ENCODE peak calls at places on chromosomes 1 and 21, in nine cellular contexts. A, K, R, Z, P, I, H, W and U are unnamed samples.

GRCh38 chr1:206784471-206784903 is 12.2 kb upstream of the IL10 start:
- DNase-seq in Z (no peak), R (peak), W (no peak), H (no peak), P (no peak), A (no peak), K (no peak), I (peak), U (no peak)

GRCh38 chr1:208175508-208175895 is 68.7 kb downstream of the PLXNA2 start:
- DNase-seq in P (no peak), K (no peak), H (no peak), W (no peak), R (no peak), I (no peak), A (no peak), Z (no peak), U (no peak)

GRCh38 chr1:20124451-20125057 is 5.2 kb upstream of the PLA2G2D start:
- DNase-seq in P (peak), A (peak), W (no peak), H (peak), K (peak), Z (no peak), R (no peak), I (peak), U (no peak)

GRCh38 chr1:113459279-113459678 is 69.0 kb downstream of the MAGI3 start:
- DNase-seq in R (no peak), W (no peak), Z (no peak), K (no peak), I (no peak), A (no peak), P (peak), H (no peak), U (no peak)

GRCh38 chr1:60063561-60063960 is 10.0 kb downstream of the C1orf87 start:
- DNase-seq in K (no peak), R (no peak), Z (no peak), H (no peak), A (no peak), I (no peak), P (no peak), W (no peak), U (no peak)

GRCh38 chr1:204980870-204981405 is 62.1 kb upstream of the CNTN2 start:
- DNase-seq in A (no peak), H (no peak), Z (no peak), R (no peak), K (no peak), I (no peak), W (no peak), P (no peak), U (no peak)

GRCh38 chr1:42221952-42222606 is 57.5 kb upstream of the GUCA2A start:
- DNase-seq in H (no peak), R (no peak), A (no peak), P (peak), I (no peak), W (no peak), K (no peak), Z (no peak), U (no peak)

GRCh38 chr1:236103646-236104218 is 38.6 kb upstream of the GPR137B start:
- DNase-seq in R (no peak), I (no peak), K (peak), P (peak), A (peak), Z (peak), H (peak), W (peak), U (no peak)

GRCh38 chr1:50595874-50596273 is 172.6 kb upstream of the DMRTA2 start:
- DNase-seq in P (no peak), H (no peak), K (no peak), Z (no peak), R (no peak), I (no peak), A (no peak), W (no peak), U (no peak)

GRCh38 chr1:27658951-27659496 is 13.0 kb downstream of the IFI6 start:
- DNase-seq in K (no peak), A (no peak), P (peak), H (no peak), W (peak), I (no peak), R (peak), Z (no peak), U (no peak)

GRCh38 chr21:35641271-35642016 is 418.9 kb downstream of the SETD4 start:
- DNase-seq in K (no peak), A (no peak), I (no peak), H (no peak), W (no peak), P (peak), R (no peak), Z (no peak), U (no peak)

GRCh38 chr1:236821111-236821625 is 26.1 kb downstream of the MTR start:
- DNase-seq in P (no peak), K (no peak), I (no peak), W (no peak), H (no peak), A (no peak), Z (no peak), R (no peak), U (no peak)

GRCh38 chr1:208247696-208248095 is 3.5 kb upstream of the PLXNA2 start:
- DNase-seq in P (no peak), K (no peak), A (no peak), Z (no peak), H (no peak), W (no peak), R (no peak), I (peak), U (no peak)

GRCh38 chr1:35725591-35725990 is 6.9 kb upstream of the C1orf216 start:
- DNase-seq in W (no peak), I (no peak), A (no peak), R (no peak), H (no peak), K (no peak), P (peak), Z (no peak), U (no peak)

GRCh38 chr1:27033059-27033746 is 20.6 kb upstream of the TENT5B start:
- DNase-seq in Z (no peak), A (no peak), H (no peak), I (no peak), K (no peak), W (no peak), R (no peak), P (no peak), U (no peak)

GRCh38 chr1:18948913-18949688 is 7.4 kb downstream of the IFFO2 start:
- DNase-seq in K (peak), A (no peak), Z (peak), W (no peak), R (no peak), I (no peak), P (peak), H (no peak), U (no peak)

GRCh38 chr21:34867785-34868184 is 181.3 kb downstream of the RUNX1 start:
- DNase-seq in I (no peak), H (no peak), A (no peak), W (no peak), K (no peak), R (no peak), P (no peak), Z (no peak), U (no peak)

GRCh38 chr1:230301820-230302219 is 124.3 kb downstream of the PGBD5 start:
- DNase-seq in I (no peak), R (no peak), Z (no peak), P (no peak), W (no peak), A (no peak), H (no peak), K (no peak), U (no peak)

GRCh38 chr1:27144920-27145661 is 9.8 kb downstream of the SLC9A1 start:
- DNase-seq in A (no peak), W (no peak), P (peak), H (no peak), I (no peak), Z (no peak), R (no peak), K (peak), U (no peak)

GRCh38 chr21:35232545-35233176 is 183.6 kb upstream of the RUNX1 start:
- DNase-seq in A (peak), W (no peak), I (no peak), H (no peak), R (no peak), K (no peak), P (peak), Z (no peak), U (no peak)

GRCh38 chr1:229596961-229597699 is 28.8 kb downstream of the TAF5L start:
- DNase-seq in K (no peak), H (no peak), W (no peak), I (no peak), A (no peak), Z (no peak), R (no peak), P (peak), U (no peak)

GRCh38 chr21:44533891-44534627 is 5.9 kb downstream of the KRTAP10-1 start:
- DNase-seq in H (no peak), K (no peak), Z (peak), R (peak), P (no peak), I (peak), A (no peak), W (no peak), U (no peak)

GRCh38 chr1:147625274-147625986 is 44.9 kb downstream of the ACP6 start:
- DNase-seq in K (no peak), P (no peak), Z (no peak), R (no peak), H (no peak), W (no peak), I (no peak), A (no peak), U (no peak)

GRCh38 chr1:37901191-37901892 is 42.0 kb upstream of the MTF1 start:
- DNase-seq in R (no peak), H (no peak), K (no peak), W (peak), I (peak), Z (no peak), A (no peak), P (no peak), U (no peak)

GRCh38 chr1:12446593-12446992 is 171.4 kb downstream of the DHRS3 start:
- DNase-seq in K (no peak), I (no peak), W (no peak), H (no peak), P (no peak), Z (no peak), A (no peak), R (no peak), U (no peak)

GRCh38 chr1:158043232-158043631 is 49.8 kb downstream of the KIRREL1 start:
- DNase-seq in R (no peak), W (no peak), H (no peak), Z (no peak), A (no peak), K (no peak), P (no peak), I (no peak), U (no peak)

GRCh38 chr1:36384542-36385409 is 948 bp downstream of the STK40 start:
- DNase-seq in A (no peak), Z (peak), H (no peak), P (peak), K (peak), R (peak), W (peak), I (peak), U (peak)

GRCh38 chr21:14303731-14304488 is 79.0 kb downstream of the HSPA13 start:
- DNase-seq in A (no peak), P (no peak), K (no peak), R (no peak), I (no peak), H (no peak), Z (no peak), W (no peak), U (no peak)

GRCh38 chr1:9107156-9107555 is 21.7 kb downstream of the GPR157 start:
- DNase-seq in R (no peak), A (no peak), Z (no peak), H (no peak), I (no peak), K (no peak), P (no peak), W (no peak), U (no peak)

GRCh38 chr1:40405812-40406211 is 32.3 kb downstream of the SMAP2 start:
- DNase-seq in A (no peak), I (no peak), R (no peak), W (no peak), Z (no peak), H (no peak), P (no peak), K (no peak), U (no peak)

GRCh38 chr1:40411843-40412242 is 38.3 kb downstream of the SMAP2 start:
- DNase-seq in W (no peak), I (no peak), H (no peak), A (no peak), Z (no peak), P (no peak), K (no peak), R (no peak), U (no peak)

GRCh38 chr1:40411294-40411693 is 37.8 kb downstream of the SMAP2 start:
- DNase-seq in H (no peak), K (no peak), W (no peak), Z (no peak), I (no peak), P (no peak), A (no peak), R (no peak), U (peak)

GRCh38 chr1:40407453-40407852 is 33.9 kb downstream of the SMAP2 start:
- DNase-seq in H (no peak), I (no peak), R (no peak), K (no peak), W (no peak), A (no peak), Z (no peak), P (no peak), U (no peak)

DNA sequence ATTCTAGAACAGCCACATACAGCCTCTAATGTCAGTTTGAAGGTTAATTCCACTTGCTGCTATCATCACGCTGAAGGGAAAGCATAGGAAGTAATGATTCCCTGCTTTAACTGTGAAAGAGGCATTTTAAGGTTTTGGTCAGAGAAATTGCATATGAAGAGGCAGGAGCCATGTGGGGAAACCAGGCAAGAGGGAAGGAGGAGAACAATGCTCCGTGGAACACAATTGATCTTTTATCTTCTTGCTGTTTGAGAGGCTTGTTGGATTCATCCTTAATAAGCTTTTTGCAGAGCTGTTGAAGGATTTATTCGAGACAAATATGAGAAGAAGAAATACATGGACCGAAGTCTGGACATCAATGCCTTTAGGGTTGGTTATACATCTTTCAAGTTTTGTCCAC is 35.9 kb downstream of the SMAP2 start:
- DNase-seq in Z (no peak), R (no peak), H (no peak), A (no peak), I (no peak), W (no peak), P (no peak), K (no peak), U (no peak)
- H3K4me3 ChIP-seq in Z (no peak), R (no peak), H (no peak), A (no peak), I (no peak), W (no peak), P (no peak), K (no peak), U (no peak)

DNA sequence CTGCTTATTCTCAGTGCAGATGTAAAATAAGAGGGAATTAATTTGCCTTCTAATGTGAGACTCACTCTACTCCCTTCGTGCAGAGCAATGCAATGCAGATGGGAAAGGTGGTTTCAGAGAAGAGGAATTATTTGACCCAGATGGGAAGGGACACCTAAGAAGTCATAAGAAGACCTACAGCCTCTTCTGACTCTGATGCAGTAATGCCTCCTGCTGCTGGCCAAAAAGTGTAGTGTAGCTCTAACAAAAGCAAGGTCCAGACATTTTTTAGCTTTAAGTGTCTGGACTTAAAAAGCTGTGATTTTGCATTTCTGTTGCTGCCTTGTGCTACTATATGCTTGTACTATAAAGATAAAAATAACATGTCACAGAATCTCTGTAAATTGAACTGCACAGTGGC is 501.4 kb downstream of the TTLL7 start:
- DNase-seq in Z (no peak), H (no peak), K (no peak), P (peak), W (no peak), A (no peak), I (no peak), R (no peak), U (no peak)
- TF ChIP-seq CTCF in Z (no peak), H (no peak), K (no peak), P (peak), W (no peak), A (peak), I (no peak), R (no peak), U (peak)

DNA sequence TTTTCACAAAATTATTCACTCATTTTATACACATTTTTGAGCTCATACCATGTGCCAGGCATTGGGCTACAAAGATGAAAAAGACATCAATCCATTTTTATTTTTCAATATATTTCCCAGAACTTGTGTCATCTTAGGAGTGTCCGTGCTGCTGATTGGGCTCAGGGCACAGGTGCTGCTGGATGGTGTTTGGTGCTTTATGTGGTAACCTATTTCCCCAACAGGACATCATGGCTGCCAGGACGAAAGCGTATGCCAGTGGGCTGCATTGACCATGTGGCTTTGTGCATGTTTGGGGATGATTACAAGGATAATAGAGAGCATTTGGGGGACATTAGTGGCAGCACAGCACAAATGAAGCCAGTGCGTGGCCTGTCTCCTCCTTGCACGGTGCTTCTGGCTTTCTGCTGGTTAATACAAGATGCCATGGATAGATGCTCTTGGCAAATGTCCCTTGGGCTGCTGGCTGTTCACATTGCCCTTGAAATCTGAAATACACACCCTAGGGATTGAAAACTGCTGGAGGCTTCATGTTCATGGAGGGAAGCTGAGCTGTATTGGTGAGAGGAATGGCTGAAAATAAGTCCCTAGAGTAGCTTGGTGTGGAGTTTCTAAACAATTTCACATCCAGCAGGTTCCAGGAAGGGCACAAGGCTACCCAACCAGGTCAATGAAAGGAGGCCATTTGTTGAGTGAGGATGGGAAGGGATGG is 52.3 kb downstream of the TENT5C start:
- DNase-seq in A (no peak), W (no peak), Z (no peak), R (no peak), I (no peak), K (no peak), H (no peak), P (no peak), U (no peak)
- H3K4me3 ChIP-seq in A (no peak), W (no peak), Z (no peak), R (peak), I (no peak), K (no peak), H (no peak), P (no peak), U (no peak)

GRCh38 chr1:185984113-185984836 is 250.1 kb downstream of the HMCN1 start:
- DNase-seq in K (no peak), I (no peak), Z (no peak), R (no peak), H (no peak), W (no peak), P (peak), A (no peak), U (no peak)
- TF ChIP-seq CTCF in K (no peak), I (no peak), Z (no peak), R (no peak), H (no peak), W (no peak), P (no peak), A (no peak), U (no peak)

DNA sequence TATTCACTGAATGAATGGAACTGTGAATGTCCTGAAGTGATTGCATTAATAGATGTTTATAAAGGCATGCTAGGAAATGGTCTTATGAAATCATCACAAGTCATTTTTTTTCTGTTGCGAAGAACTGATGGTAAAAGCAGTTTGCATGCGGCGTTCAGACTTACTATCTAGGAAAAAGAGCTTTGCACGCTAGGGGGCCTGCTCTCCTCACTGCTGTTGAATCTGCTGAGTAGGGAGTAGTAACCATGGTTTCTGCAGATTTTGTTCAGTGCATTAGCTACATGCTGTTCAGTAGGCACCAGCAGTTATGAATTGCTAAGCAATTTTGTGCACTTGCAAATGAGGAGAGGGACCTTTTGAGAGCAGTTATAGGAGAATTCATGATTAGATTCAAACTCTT is 57.9 kb downstream of the CENPF start:
- DNase-seq in R (no peak), Z (no peak), I (no peak), W (no peak), P (peak), A (no peak), K (no peak), H (no peak), U (no peak)
- H3K4me3 ChIP-seq in R (no peak), Z (no peak), I (no peak), W (no peak), P (no peak), A (no peak), K (no peak), H (no peak), U (no peak)